ENCODE peak calls at places on chromosomes 6 and 20, in ten cellular contexts. F is WERI-Rb-1; A is left ventricle myocardium inferior; L is dorsolateral prefrontal cortex; D is cardiac muscle cell; T is CD8-positive, alpha-beta T cell; M is tibial artery; H is coronary artery; O is fibroblast of lung; N is OCI-LY7. Y is an unnamed sample.
A peak's percentile ranks its signal among the peaks of the same experiment; 100 is the strongest.

GRCh38 chr6:63553208-63553607 is 19.1 kb upstream of the LOC128125822 start:
- DNase-seq in T (no peak), N (no peak), A (no peak), O (no peak), M (no peak), L (no peak), F (no peak), D (no peak), H (no peak), Y (no peak)

GRCh38 chr6:11177271-11177670 is 55.2 kb downstream of the NEDD9 start:
- DNase-seq in A (no peak), T (no peak), N (no peak), H (no peak), L (no peak), O (no peak), D (no peak), F (no peak), M (no peak), Y (no peak)

GRCh38 chr6:145669627-145670034 is 65.7 kb downstream of the EPM2A start:
- DNase-seq in M (no peak), D (no peak), T (no peak), L (no peak), F (no peak), A (no peak), H (no peak), O (peak; percentile 83), N (no peak), Y (no peak)

GRCh38 chr6:168111911-168112310 is 32.9 kb upstream of the FRMD1 start:
- DNase-seq in H (no peak), F (no peak), L (no peak), A (no peak), D (no peak), N (no peak), T (no peak), M (no peak), O (no peak), Y (peak; percentile 30)

GRCh38 chr6:163249651-163250101 is 164.8 kb upstream of the QKI start:
- DNase-seq in N (no peak), M (no peak), L (peak; percentile 70), T (no peak), F (no peak), A (no peak), O (peak; percentile 83), D (no peak), H (no peak), Y (no peak)

GRCh38 chr6:139230421-139230840 is 61.4 kb downstream of the TXLNB start:
- DNase-seq in O (peak; percentile 62), H (no peak), L (no peak), A (no peak), N (peak; percentile 77), D (peak; percentile 55), T (no peak), F (no peak), M (no peak), Y (no peak)

GRCh38 chr6:104682722-104683643 is 176.7 kb downstream of the HACE1 start:
- DNase-seq in L (no peak), D (peak; percentile 60), A (peak; percentile 38), T (peak; percentile 63), O (peak; percentile 39), H (no peak), M (no peak), N (peak; percentile 63), F (peak; percentile 73), Y (peak; percentile 73)

GRCh38 chr20:14860410-14860814 is 523.0 kb upstream of the FLRT3 start:
- DNase-seq in D (peak; percentile 5), N (no peak), T (no peak), O (no peak), H (no peak), L (no peak), M (no peak), F (peak; percentile 22), A (no peak), Y (no peak)

DNA sequence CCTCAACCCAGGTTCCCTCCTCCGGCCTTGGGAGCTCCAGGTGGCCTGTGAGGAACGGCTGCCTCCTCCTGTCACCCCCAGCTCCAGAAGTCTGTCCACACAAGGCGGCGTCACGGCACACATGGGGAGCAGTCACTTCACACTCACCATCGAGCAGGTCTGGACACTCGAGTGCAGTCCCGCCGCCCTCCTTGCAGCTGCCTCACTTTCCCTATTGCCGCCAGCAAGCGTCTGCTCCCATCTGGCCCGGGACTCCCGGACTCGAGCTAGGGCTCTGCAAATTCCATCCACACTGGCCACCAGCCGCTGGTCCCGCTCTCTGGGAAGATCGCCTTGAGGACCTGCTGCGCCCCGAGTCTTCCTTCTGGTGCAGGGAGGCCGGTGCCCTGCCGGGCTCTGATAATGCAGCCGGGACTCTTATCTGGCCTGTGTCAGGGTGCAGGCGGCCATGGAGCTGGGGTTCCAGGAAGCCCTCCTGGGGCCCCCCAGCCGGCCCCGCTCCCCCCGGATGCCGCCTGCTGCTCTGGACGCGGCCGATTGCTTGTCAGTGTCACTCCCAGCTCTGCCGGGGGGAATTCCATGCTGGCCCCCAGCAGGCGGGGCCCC is at the start of gene RIPOR3:
- DNase-seq in M (peak; percentile 27), N (no peak), D (peak; percentile 34), L (no peak), T (no peak), A (peak; percentile 45), H (no peak), F (peak; percentile 33), O (peak; percentile 39), Y (no peak)
- H3K4me3 ChIP-seq in M (peak within 1 kb of the TSS; percentile 26), N (no peak within 1 kb of the TSS), D (peak within 1 kb of the TSS; percentile 16), L (peak within 1 kb of the TSS; percentile 57), T (no peak within 1 kb of the TSS), A (peak within 1 kb of the TSS; percentile 69), H (peak within 1 kb of the TSS; percentile 63), F (peak within 1 kb of the TSS; percentile 7), O (peak within 1 kb of the TSS; percentile 26), Y (peak within 1 kb of the TSS; percentile 46)

GRCh38 chr6:36247691-36248090 is 22.2 kb upstream of the PNPLA1 start:
- DNase-seq in D (no peak), H (no peak), L (no peak), M (peak; percentile 66), F (no peak), A (no peak), T (no peak), O (peak; percentile 21), N (no peak), Y (no peak)

GRCh38 chr6:36246511-36247268 is 23.2 kb upstream of the PNPLA1 start:
- DNase-seq in F (no peak), N (no peak), H (no peak), T (no peak), L (no peak), A (no peak), M (no peak), D (no peak), O (no peak), Y (no peak)

GRCh38 chr6:36244641-36245280 is 25.1 kb upstream of the PNPLA1 start:
- DNase-seq in A (no peak), L (no peak), M (no peak), D (no peak), O (peak; percentile 7), N (no peak), T (no peak), H (no peak), F (no peak), Y (no peak)

GRCh38 chr6:36243562-36244212 is 26.2 kb upstream of the PNPLA1 start:
- DNase-seq in M (no peak), A (no peak), H (no peak), T (no peak), N (no peak), O (no peak), F (no peak), L (no peak), D (no peak), Y (no peak)

DNA sequence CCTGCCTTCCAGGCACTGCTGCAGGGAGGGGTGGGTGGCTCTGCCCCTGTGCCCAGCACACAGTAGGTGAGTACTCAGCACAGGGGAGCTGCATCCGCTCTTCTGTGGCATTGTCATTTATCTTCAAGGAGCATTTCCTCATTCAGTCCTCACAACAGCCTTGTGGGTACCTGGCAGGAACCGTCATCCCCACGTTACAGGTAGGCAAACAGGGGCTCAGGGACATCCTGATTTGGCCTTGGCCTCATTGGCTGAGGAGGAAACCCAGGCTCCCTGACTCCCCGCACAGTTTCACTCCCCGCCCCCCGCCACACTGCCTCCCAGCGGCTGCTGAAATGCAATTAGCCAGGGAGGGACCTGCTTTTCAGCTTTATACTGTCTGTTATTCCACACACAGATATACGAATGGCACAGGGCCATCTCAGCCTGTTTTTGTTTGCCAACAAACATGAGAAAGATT is 24.3 kb upstream of the PNPLA1 start:
- DNase-seq in F (no peak), O (no peak), D (no peak), T (peak; percentile 4), L (no peak), H (no peak), N (peak; percentile 63), A (no peak), M (no peak), Y (no peak)
- TF ChIP-seq CTCF in F (peak; percentile 25), O (no peak), D (peak; percentile 24), T (no peak), L (no peak), H (no peak), N (peak; percentile 88), A (no peak), M (no peak), Y (no peak)

GRCh38 chr6:53142810-53143209 is 5.8 kb downstream of the GCM1 start:
- DNase-seq in L (no peak), M (no peak), A (no peak), D (no peak), N (no peak), F (no peak), T (no peak), O (no peak), H (no peak), Y (no peak)
- H3K27ac ChIP-seq in L (no peak overlapping the region), M (no peak overlapping the region), A (no peak overlapping the region), D (no peak overlapping the region), N (no peak overlapping the region), F (no peak overlapping the region), T (no peak overlapping the region), O (no peak overlapping the region), H (no peak overlapping the region), Y (no peak overlapping the region)

GRCh38 chr6:400815-401214 is 9.3 kb downstream of the IRF4 start:
- DNase-seq in N (no peak), O (no peak), L (no peak), H (no peak), M (no peak), F (no peak), T (no peak), D (no peak), A (no peak), Y (no peak)

GRCh38 chr6:398065-398464 is 6.5 kb downstream of the IRF4 start:
- DNase-seq in A (no peak), T (no peak), M (no peak), N (no peak), H (no peak), O (no peak), F (no peak), L (no peak), D (no peak), Y (no peak)

GRCh38 chr6:401239-401993 is 9.9 kb downstream of the IRF4 start:
- DNase-seq in T (no peak), F (no peak), O (no peak), N (no peak), D (no peak), H (no peak), M (no peak), L (no peak), A (no peak), Y (no peak)

GRCh38 chr6:398558-399078 is 7.1 kb downstream of the IRF4 start:
- DNase-seq in T (no peak), F (no peak), L (no peak), N (no peak), D (no peak), M (no peak), H (peak; percentile 63), A (no peak), O (no peak), Y (no peak)

DNA sequence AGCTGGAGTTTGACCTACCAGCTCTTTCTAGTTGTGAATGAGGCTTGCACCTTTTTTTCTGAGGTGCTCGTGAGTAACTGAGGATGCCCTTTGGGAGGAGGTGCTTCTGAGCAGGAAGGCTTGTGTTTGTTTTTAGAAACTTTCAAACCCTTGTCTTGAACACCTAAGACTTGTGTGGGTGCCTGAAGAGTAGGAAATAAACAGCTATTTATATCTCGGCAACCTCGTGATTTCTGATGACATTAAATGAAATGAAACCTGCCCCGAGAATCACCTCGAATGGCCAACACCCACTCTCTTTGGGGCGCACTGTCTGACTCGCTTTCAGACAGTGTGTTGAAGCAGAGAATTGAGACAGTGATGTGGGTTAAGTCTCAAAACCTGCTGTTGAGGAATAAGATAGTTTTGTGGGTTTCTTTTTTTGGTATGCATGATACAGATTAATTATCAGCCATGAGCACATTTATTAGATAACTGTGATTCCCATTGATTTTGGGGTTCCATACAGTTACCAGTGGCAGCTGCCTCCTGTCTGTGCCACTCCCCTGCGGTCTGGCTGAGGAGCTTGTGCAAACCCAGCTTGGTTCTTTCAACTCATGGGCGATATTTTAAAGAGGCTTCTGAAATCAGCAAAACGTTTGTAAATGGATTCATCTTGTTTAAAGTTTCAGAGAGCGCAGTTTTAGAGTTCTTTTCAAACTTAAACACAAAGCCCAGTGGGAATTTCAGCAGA is 8.4 kb downstream of the IRF4 start:
- DNase-seq in A (no peak), N (peak; percentile 73), H (no peak), F (no peak), D (no peak), O (no peak), M (no peak), L (no peak), T (no peak), Y (no peak)
- H3K4me3 ChIP-seq in A (no peak overlapping the region), N (no peak overlapping the region), H (no peak overlapping the region), F (no peak overlapping the region), D (no peak overlapping the region), O (no peak overlapping the region), M (no peak overlapping the region), L (no peak overlapping the region), T (no peak overlapping the region), Y (no peak overlapping the region)